ENCODE peak calls at places on chromosomes 5 and 9, in seven cellular contexts. F is GM23248, K is adipocyte, X is neuronal stem cell, L is K562, O is astrocyte, P is Karpas-422. H is an unnamed sample.

GRCh38 chr5:144194148-144194547 is 23.5 kb downstream of the KCTD16 start:
- DNase-seq in K (no peak), F (no peak), L (no peak), X (no peak), P (no peak), O (no peak), H (no peak)

GRCh38 chr9:120985759-120986353 is 59.3 kb upstream of the TRAF1 start:
- DNase-seq in X (peak; percentile 41), L (peak; percentile 25), P (peak; percentile 71), F (peak; percentile 76), K (peak; percentile 81), O (peak; percentile 56), H (peak; percentile 70)

GRCh38 chr5:73682176-73682575 is 56.2 kb downstream of the ARHGEF28 start:
- DNase-seq in F (no peak), X (no peak), L (no peak), K (peak; percentile 12), O (no peak), P (no peak), H (peak; percentile 50)

GRCh38 chr5:35198681-35199080 is 31.6 kb downstream of the PRLR start:
- DNase-seq in P (no peak), L (no peak), O (no peak), X (no peak), F (peak; percentile 52), K (no peak), H (no peak)

GRCh38 chr9:127166651-127167524 is 44.5 kb upstream of the ANGPTL2 start:
- DNase-seq in L (peak; percentile 70), K (no peak), X (no peak), P (peak; percentile 96), O (peak; percentile 47), F (peak; percentile 65), H (peak; percentile 36)

GRCh38 chr5:178983728-178984127 is 11.4 kb downstream of the GRM6 start:
- DNase-seq in P (no peak), X (no peak), O (no peak), F (no peak), K (no peak), L (no peak), H (no peak)

GRCh38 chr5:93017854-93018253 is 563.2 kb downstream of the NR2F1-AS1 start:
- DNase-seq in F (peak; percentile 87), K (peak; percentile 72), P (no peak), L (no peak), O (peak; percentile 84), X (no peak), H (peak; percentile 45)

GRCh38 chr9:96051423-96051822 is 175.9 kb downstream of the ERCC6L2 start:
- DNase-seq in F (no peak), X (no peak), O (no peak), L (no peak), P (no peak), K (no peak), H (no peak)

GRCh38 chr5:52989781-52990530 is 804 bp downstream of the ITGA2 start:
- DNase-seq in L (no peak), X (peak; percentile 14), F (peak; percentile 81), O (no peak), K (peak; percentile 83), P (no peak), H (peak; percentile 59)

GRCh38 chr9:30944233-30944585 is 1440.2 kb upstream of the ACO1 start:
- DNase-seq in L (no peak), X (no peak), O (no peak), P (no peak), F (no peak), K (no peak), H (no peak)

GRCh38 chr9:123364241-123364824 is 8.3 kb downstream of the CRB2 start:
- DNase-seq in X (no peak), K (peak; percentile 27), F (peak; percentile 52), P (no peak), L (peak; percentile 49), O (peak; percentile 79), H (peak; percentile 15)

GRCh38 chr9:130181645-130182044 is 9.4 kb downstream of the NCS1 start:
- DNase-seq in L (no peak), X (no peak), P (no peak), O (no peak), F (no peak), K (no peak), H (no peak)

GRCh38 chr5:135322271-135322670 is 76.8 kb downstream of the MACROH2A1 start:
- DNase-seq in X (no peak), P (no peak), L (no peak), F (no peak), K (no peak), O (no peak), H (no peak)

GRCh38 chr5:169629847-169630548 is 7.1 kb upstream of the DOCK2 start:
- DNase-seq in O (peak; percentile 86), X (no peak), P (no peak), L (no peak), K (peak; percentile 60), F (peak; percentile 96), H (peak; percentile 90)

GRCh38 chr9:134299068-134299467 is 27.2 kb upstream of the RXRA start:
- DNase-seq in K (no peak), O (no peak), L (no peak), F (no peak), P (no peak), X (no peak), H (no peak)

GRCh38 chr5:115873392-115873791 is 31.7 kb downstream of the AP3S1 start:
- DNase-seq in P (no peak), X (no peak), F (peak; percentile 20), L (no peak), O (peak; percentile 74), K (peak; percentile 50), H (peak; percentile 78)

GRCh38 chr5:38551020-38552017 is 5.1 kb downstream of the LIFR start:
- DNase-seq in X (no peak), F (peak; percentile 81), K (peak; percentile 63), L (peak; percentile 18), O (peak; percentile 41), P (peak; percentile 54), H (peak; percentile 75)

GRCh38 chr9:127955294-127956015 is 17.8 kb upstream of the DPM2 start:
- DNase-seq in X (no peak), K (no peak), F (peak; percentile 65), P (peak; percentile 83), O (peak; percentile 23), L (peak; percentile 78), H (no peak)

GRCh38 chr9:89887286-89887685 is 282.5 kb downstream of the GADD45G start:
- DNase-seq in F (no peak), P (no peak), L (no peak), X (no peak), K (no peak), O (no peak), H (no peak)

GRCh38 chr5:110225949-110226348 is 500.5 kb downstream of the TMEM232 start:
- DNase-seq in X (no peak), L (no peak), P (no peak), F (no peak), K (no peak), O (no peak), H (no peak)

GRCh38 chr9:22097712-22098111 is 88.6 kb upstream of the CDKN2B start:
- DNase-seq in O (peak; percentile 94), X (no peak), P (no peak), K (peak; percentile 76), F (peak; percentile 86), L (no peak), H (peak; percentile 83)

GRCh38 chr9:72477862-72478564 is 43.4 kb upstream of the TMC1 start:
- DNase-seq in O (peak; percentile 74), L (peak; percentile 8), X (no peak), K (peak; percentile 59), F (peak; percentile 82), P (no peak), H (peak; percentile 85)

GRCh38 chr9:100492952-100493351 is 20.0 kb downstream of the TMEFF1 start:
- DNase-seq in O (peak; percentile 30), F (peak; percentile 67), X (no peak), K (peak; percentile 38), L (no peak), P (no peak), H (peak; percentile 39)
- H3K9ac ChIP-seq in O (no peak overlapping the region), F (peak overlapping the region; percentile 34), X (no peak overlapping the region), K (no peak overlapping the region), L (no peak overlapping the region), P (no peak overlapping the region), H (no peak overlapping the region)

DNA sequence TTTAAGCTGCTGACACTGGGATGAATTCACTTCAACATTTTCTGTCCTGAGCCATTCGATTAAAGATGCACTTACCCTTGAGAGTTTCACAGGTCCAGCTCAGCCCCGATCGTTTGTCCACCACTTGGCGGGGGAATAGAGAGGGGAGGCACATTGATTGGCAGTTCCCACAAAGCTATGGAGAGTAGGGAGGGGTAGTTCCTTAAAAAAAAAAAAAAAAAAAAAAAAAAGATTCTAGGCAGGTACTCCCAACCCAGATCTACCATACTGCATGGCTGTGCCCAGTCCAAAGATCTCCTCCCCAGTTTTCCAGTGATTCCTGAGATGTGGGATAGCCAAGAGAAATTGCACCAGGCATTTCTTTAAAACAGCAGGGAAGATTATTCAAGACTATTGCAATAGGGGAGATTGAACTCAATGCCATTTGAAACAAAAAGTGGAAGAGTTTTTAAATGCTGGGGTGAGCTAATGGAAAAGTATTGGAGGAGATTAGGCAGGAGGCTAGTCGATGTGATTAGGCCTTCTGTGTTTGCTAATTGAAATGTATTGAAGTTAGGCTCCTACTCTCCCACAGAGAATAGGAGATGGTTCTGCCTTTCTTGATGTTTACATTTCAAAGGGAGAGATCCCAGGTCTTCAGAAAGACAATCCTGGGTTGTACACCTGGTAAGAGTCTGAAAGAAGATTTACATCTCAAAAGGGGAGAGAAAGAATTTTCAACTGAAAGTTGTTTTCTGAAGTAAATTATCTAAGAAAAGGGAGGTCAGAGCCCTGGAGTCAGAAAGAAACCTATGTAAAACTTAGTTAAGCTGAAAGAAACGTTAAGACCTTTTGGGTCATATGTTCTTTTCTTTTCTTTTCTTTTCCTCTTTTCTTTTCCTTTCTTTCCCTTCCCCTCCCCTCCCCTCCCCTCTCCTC is 2217.3 kb upstream of the WWC1 start:
- DNase-seq in P (no peak), L (no peak), O (no peak), F (no peak), K (no peak), X (peak; percentile 62), H (no peak)
- H3K9ac ChIP-seq in P (no peak overlapping the region), L (no peak overlapping the region), O (no peak overlapping the region), F (no peak overlapping the region), K (no peak overlapping the region), X (no peak overlapping the region), H (no peak overlapping the region)

DNA sequence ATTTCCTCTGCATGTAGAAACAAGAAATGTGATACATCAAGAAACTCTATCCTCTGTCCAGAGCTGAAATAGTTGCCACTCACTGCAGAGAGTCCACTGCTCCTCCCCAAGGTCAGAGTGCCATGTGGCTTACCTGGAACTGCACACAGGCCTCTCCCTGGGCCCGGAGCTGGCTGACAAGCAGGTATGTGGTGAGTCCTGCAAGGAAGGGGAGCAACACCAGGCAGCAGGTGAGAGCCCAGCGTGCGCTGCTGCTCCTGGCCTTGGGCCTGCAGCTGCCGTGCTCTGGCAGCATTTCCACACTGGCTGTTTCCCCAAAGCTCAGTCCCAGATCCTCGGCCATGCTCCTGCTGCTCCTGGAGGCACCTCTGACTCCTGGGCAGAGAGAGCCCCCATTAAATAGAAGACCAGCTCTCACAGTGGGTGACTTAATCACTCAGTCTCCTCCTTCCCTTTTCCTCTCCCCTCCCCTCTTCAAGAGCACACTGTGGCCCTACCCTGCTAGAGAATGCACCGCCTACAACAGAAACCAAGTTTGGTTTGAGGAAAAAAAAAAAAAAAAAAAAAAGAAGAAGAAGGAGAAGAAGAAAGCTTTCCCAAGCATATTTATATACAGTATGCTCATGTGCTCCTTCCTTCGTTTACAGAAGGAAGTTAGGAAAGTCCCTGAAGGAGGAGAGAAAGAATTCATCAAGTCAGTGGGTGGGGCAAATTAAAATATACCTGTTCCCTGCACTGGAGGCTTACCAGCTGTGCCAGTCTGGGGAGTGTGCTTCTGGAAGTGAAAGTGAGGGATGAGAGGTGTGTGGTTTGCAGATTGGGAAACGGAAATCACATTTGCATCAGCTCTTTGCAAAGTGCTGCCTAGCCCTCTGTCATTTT is at the start of gene TNFSF15:
- DNase-seq in F (no peak), X (no peak), K (peak; percentile 41), L (no peak), O (peak; percentile 40), P (peak; percentile 87), H (peak; percentile 56)
- H3K9ac ChIP-seq in F (no peak within 1 kb of the TSS), X (no peak within 1 kb of the TSS), K (no peak within 1 kb of the TSS), L (no peak within 1 kb of the TSS), O (no peak within 1 kb of the TSS), P (peak within 1 kb of the TSS; percentile 95), H (no peak within 1 kb of the TSS)

GRCh38 chr9:86944974-86945867 is 2.1 kb downstream of the GAS1 start:
- DNase-seq in P (no peak), L (no peak), K (peak; percentile 39), O (no peak), F (peak; percentile 64), X (no peak), H (no peak)
- H3K9ac ChIP-seq in P (no peak overlapping the region), L (no peak overlapping the region), K (peak overlapping the region; percentile 100), O (peak overlapping the region; percentile 74), F (peak overlapping the region; percentile 84), X (peak overlapping the region; percentile 100), H (peak overlapping the region; percentile 34)